ENCODE peak calls at places on chromosomes 5 and 9, in four cellular contexts. One of them, this sample, is unnamed.

GRCh38 chr9:489198-490197 is 274.8 kb downstream of the DOCK8 start:
- DNase-seq in IMR-90: no peak
- DNase-seq in AG04449: no peak
- DNase-seq in tibial artery: no peak
- DNase-seq in this sample: peak

GRCh38 chr9:37100317-37100716 is 20.1 kb upstream of the ZCCHC7 start:
- DNase-seq in tibial artery: no peak
- DNase-seq in AG04449: no peak
- DNase-seq in IMR-90: peak
- DNase-seq in this sample: no peak

GRCh38 chr5:22899341-22899740 is 46.2 kb upstream of the CDH12 start:
- DNase-seq in tibial artery: no peak
- DNase-seq in AG04449: no peak
- DNase-seq in IMR-90: no peak
- DNase-seq in this sample: no peak

GRCh38 chr5:65506961-65507360 is 25.2 kb upstream of the ADAMTS6 start:
- DNase-seq in tibial artery: no peak
- DNase-seq in IMR-90: peak
- DNase-seq in AG04449: no peak
- DNase-seq in this sample: peak

GRCh38 chr5:77851229-77852067 is 75.3 kb upstream of the TBCA start:
- DNase-seq in AG04449: no peak
- DNase-seq in IMR-90: peak
- DNase-seq in tibial artery: no peak
- DNase-seq in this sample: peak

GRCh38 chr5:53478411-53479044 is 1.9 kb upstream of the FST start:
- DNase-seq in IMR-90: peak
- DNase-seq in AG04449: no peak
- DNase-seq in tibial artery: no peak
- DNase-seq in this sample: peak

GRCh38 chr5:42993516-42994284 is 46.4 kb downstream of the ANXA2R start:
- DNase-seq in tibial artery: peak
- DNase-seq in IMR-90: peak
- DNase-seq in AG04449: no peak
- DNase-seq in this sample: peak

GRCh38 chr9:33311953-33312352 is 21.6 kb downstream of the NFX1 start:
- DNase-seq in AG04449: no peak
- DNase-seq in tibial artery: no peak
- DNase-seq in IMR-90: peak
- DNase-seq in this sample: no peak

GRCh38 chr5:5634817-5635216 is 212.3 kb downstream of the ICE1 start:
- DNase-seq in tibial artery: no peak
- DNase-seq in AG04449: no peak
- DNase-seq in IMR-90: no peak
- DNase-seq in this sample: no peak

GRCh38 chr5:79069488-79070001 is at the start of the genes BHMT2 and DMGDH:
- DNase-seq in tibial artery: no peak
- DNase-seq in IMR-90: peak
- DNase-seq in AG04449: no peak
- DNase-seq in this sample: peak

GRCh38 chr5:39534701-39535100 is 109.9 kb upstream of the DAB2 start:
- DNase-seq in IMR-90: no peak
- DNase-seq in AG04449: no peak
- DNase-seq in tibial artery: no peak
- DNase-seq in this sample: no peak

GRCh38 chr9:81969971-81970370 is 18.6 kb upstream of the SPATA31D1 start:
- DNase-seq in IMR-90: peak
- DNase-seq in AG04449: no peak
- DNase-seq in tibial artery: no peak
- DNase-seq in this sample: peak

GRCh38 chr9:128473104-128473503 is 17.3 kb downstream of the ODF2 start:
- DNase-seq in IMR-90: no peak
- DNase-seq in tibial artery: no peak
- DNase-seq in AG04449: no peak
- DNase-seq in this sample: no peak

GRCh38 chr5:36647046-36647445 is 40.6 kb downstream of the SLC1A3 start:
- DNase-seq in IMR-90: no peak
- DNase-seq in tibial artery: no peak
- DNase-seq in AG04449: no peak
- DNase-seq in this sample: no peak

DNA sequence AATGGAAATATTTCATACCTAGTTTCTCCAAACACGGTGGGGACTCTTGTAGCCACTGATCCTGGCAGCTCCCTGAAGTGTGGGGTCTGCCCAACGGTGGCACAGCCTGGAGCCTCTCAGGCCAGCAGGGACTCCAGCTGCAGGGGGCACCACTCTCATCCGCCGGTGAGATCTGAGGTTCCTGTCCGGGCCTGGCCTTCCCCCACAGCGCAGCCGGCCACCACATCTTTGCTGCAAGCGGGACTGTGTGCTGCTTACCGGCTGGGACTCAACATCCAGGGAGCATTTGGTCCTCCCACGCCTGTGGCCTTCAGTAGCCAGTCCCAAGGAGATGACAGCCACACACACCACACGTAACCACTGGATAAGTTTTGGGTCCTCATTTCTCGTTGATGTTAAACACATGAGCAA is 7.7 kb upstream of the NKX2-5 start:
- DNase-seq in tibial artery: no peak
- DNase-seq in AG04449: no peak
- DNase-seq in IMR-90: no peak
- DNase-seq in this sample: no peak
- TF ChIP-seq CTCF in tibial artery: no peak
- TF ChIP-seq CTCF in AG04449: no peak
- TF ChIP-seq CTCF in IMR-90: no peak
- TF ChIP-seq CTCF in this sample: no peak

DNA sequence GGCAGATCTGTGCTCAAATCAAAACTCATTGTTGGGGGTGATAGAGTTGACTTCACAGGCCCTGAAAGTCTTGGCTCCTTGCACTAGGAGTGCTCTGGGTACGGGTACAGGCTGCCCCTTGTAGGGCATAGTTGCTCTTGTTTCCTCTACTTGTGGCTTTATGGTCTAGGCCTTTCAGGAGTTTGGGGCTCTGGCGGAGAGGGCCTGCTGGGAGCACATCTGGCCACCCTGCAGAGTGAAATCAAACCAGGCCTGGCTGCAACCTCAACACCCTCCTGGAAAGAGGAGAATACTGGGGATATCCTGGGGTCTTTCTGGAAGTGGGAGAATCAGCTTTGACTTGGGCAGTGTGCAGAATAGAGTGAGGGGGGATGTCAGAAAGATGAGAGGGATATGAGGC is 1.5 kb downstream of the TGFBI start:
- DNase-seq in IMR-90: no peak
- DNase-seq in tibial artery: peak
- DNase-seq in AG04449: no peak
- DNase-seq in this sample: no peak
- H3K4me3 ChIP-seq in IMR-90: peak
- H3K4me3 ChIP-seq in tibial artery: peak
- H3K4me3 ChIP-seq in AG04449: peak
- H3K4me3 ChIP-seq in this sample: peak

GRCh38 chr5:129541648-129542251 is 81.7 kb downstream of the ADAMTS19 start:
- DNase-seq in AG04449: no peak
- DNase-seq in IMR-90: peak
- DNase-seq in tibial artery: no peak
- DNase-seq in this sample: peak
- TF ChIP-seq CTCF in AG04449: peak
- TF ChIP-seq CTCF in IMR-90: peak
- TF ChIP-seq CTCF in tibial artery: no peak
- TF ChIP-seq CTCF in this sample: peak

DNA sequence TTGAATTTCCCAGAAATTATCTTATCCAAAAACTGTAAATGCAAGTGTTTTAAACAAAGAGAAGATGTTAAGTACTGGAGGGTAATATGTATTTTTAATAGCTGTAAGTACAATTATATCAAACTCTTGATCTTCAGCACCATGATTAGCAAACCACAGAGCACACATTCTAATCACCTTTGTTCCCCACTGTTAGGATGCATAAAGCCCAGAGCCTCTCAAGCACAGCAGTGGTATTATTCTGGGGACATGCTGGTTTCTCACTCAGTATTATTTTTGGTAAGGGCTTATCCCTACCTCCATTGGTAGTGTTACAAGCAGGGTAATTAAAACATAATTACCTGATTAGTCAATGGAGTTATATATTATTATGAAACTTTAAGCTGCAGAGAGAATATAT is 41.7 kb downstream of the MEGF10 start:
- DNase-seq in AG04449: no peak
- DNase-seq in tibial artery: no peak
- DNase-seq in IMR-90: no peak
- DNase-seq in this sample: no peak
- H3K4me3 ChIP-seq in AG04449: no peak
- H3K4me3 ChIP-seq in tibial artery: no peak
- H3K4me3 ChIP-seq in IMR-90: no peak
- H3K4me3 ChIP-seq in this sample: no peak

This sample was measured in cardiac fibroblast.